ENCODE peak calls at places on chromosomes 3 and 15, in four cellular contexts. I, H, E and R are unnamed samples.

GRCh38 chr3:156586905-156587766 is 32.2 kb upstream of the SSR3 start:
- DNase-seq in E (no peak), H (no peak), I (no peak), R (no peak)

GRCh38 chr3:10808974-10809373 is 7.1 kb upstream of the SLC6A11 start:
- DNase-seq in I (no peak), H (no peak), E (no peak), R (no peak)

GRCh38 chr3:195511136-195511535 is 32.0 kb downstream of the PPP1R2 start:
- DNase-seq in H (no peak), E (no peak), I (no peak), R (no peak)

GRCh38 chr3:61141697-61142096 is 109.6 kb downstream of the FHIT start:
- DNase-seq in H (no peak), E (no peak), I (peak), R (no peak)

GRCh38 chr3:42301446-42302175 is 35.6 kb upstream of the CCK start:
- DNase-seq in H (no peak), I (no peak), E (no peak), R (no peak)

GRCh38 chr15:73081321-73081958 is 29.2 kb downstream of the NEO1 start:
- DNase-seq in H (peak), E (no peak), I (no peak), R (peak)

GRCh38 chr15:70701891-70702568 is 61.3 kb downstream of the UACA start:
- DNase-seq in I (no peak), H (no peak), E (no peak), R (no peak)

GRCh38 chr3:176867681-176868663 is 329.3 kb downstream of the TBL1XR1 start:
- DNase-seq in E (no peak), I (no peak), H (no peak), R (no peak)

GRCh38 chr3:126463521-126463920 is 12.2 kb downstream of the ZXDC start:
- DNase-seq in H (no peak), I (no peak), E (no peak), R (no peak)

DNA sequence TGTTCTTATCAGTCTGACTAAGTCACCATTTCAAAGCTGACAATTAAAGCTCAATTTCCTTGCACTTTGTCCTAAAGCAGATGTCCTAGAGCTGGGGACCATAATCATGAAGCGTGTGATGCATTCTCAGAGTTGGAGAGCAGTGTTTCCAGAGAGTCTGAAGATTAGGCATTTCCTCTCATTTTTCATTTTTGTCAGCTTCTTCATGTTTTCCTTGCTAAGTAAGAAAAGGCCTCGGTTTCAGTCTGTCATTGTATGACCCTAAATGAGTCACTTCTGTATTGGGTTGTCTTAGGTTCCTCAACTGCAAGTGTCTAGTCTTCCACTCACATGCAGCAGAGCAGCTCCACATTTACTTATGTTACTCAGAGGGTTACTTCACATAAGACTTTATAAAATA is 257.2 kb upstream of the TPRG1 start:
- DNase-seq in I (no peak), E (no peak), H (no peak), R (no peak)
- TF ChIP-seq USF1 in I (no peak), E (no peak), H (no peak), R (no peak)

GRCh38 chr3:9172851-9173320 is 76.6 kb downstream of the SRGAP3 start:
- DNase-seq in H (peak), I (no peak), E (no peak), R (no peak)
- TF ChIP-seq USF1 in H (no peak), I (no peak), E (no peak), R (no peak)

GRCh38 chr15:57159767-57160166 is 216.5 kb upstream of the CGNL1 start:
- DNase-seq in I (no peak), E (no peak), H (no peak), R (no peak)

GRCh38 chr15:57156210-57156887 is 220.0 kb upstream of the CGNL1 start:
- DNase-seq in H (peak), E (no peak), I (no peak), R (no peak)

GRCh38 chr15:57158997-57159668 is 217.2 kb upstream of the CGNL1 start:
- DNase-seq in I (no peak), E (no peak), H (no peak), R (no peak)

GRCh38 chr15:57160823-57161560 is 215.3 kb upstream of the CGNL1 start:
- DNase-seq in H (no peak), E (no peak), I (no peak), R (no peak)

DNA sequence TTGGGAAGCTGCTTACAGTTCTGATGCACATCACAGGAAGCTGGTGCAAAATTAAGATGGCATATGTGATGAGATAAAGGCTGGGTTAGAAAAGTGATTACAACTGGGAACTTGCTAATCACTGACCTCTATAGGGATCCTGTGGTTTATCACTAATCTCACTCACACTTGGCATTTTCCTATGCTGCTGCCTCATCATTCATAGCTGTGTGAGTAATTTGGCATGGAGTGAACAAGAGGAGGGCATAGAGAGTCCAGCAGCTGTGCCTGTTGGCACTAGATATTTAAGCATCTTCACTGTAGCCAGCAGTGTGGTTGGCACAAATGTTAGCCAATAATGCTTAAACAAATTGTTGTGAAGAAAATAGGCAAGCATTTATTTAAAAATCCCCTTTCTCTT is 217.7 kb upstream of the CGNL1 start:
- DNase-seq in E (no peak), H (peak), I (no peak), R (no peak)
- TF ChIP-seq USF1 in E (no peak), H (no peak), I (no peak), R (no peak)

DNA sequence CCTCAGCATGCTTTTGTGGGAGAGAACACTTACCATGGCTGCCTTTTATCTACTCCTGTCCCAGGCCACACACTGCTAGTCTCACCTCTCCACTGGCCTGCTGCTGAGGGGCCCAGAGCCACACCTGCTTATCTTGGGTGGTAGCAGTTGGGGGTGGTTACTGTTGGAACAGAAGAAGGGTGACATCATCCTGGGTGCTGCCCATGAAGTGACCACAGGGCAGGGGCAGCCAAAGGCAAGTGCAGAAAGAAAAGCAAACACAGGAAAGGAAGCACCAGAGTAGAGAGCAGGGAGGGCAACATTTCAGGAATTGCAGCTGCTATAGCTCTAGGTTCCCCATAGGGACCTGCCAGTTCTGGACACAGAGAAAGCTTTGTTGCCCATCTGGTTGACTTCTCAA is 345.2 kb downstream of the VPS13C start:
- DNase-seq in E (no peak), H (no peak), I (no peak), R (no peak)
- TF ChIP-seq USF1 in E (no peak), H (no peak), I (no peak), R (no peak)

DNA sequence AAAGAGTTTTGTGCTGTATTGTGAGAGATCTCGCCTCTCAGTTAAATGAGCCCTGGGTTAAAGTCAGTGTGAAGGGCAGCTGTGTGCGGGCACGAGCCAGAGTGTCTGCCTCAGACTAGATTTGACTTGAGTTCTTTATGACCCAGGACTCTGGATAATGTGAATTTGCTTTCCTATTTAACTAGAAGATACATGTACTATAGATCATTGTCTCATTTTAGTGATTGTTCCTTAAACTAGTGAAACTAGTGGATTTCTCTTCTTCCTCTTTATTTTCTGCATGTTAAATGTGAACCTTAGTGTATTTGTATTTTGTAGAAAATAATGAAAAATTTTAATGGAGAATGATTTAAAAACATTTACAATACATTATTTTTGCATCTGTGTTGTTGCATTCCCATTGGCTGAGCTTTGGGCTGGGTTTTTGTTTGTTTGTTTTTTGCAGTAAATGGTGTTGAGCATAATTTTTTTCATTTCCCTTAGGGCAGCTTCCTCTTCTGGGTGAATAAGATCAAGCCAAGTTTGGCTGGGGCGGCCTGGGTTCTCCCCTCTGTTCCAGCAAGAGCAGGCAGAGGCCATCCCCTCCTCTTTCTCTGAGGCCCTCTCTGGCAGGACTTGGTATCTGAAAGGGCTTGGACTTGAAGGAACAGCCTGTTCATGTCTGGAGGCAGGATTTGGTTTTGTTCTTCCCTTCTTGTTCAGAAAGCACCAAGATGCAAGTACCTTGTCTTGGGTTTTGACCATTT is 15.0 kb downstream of the GCSAM start:
- DNase-seq in E (no peak), I (no peak), H (no peak), R (no peak)
- TF ChIP-seq USF1 in E (no peak), I (no peak), H (no peak), R (no peak)